ENCODE peak calls at places on chromosomes 11 and 22, in five cellular contexts. One of them, this sample, is unnamed.

GRCh38 chr22:26894766-26895485 is 237.5 kb downstream of the MIAT start:
- DNase-seq in transverse colon: no peak
- DNase-seq in CD8-positive, alpha-beta T cell: no peak
- DNase-seq in GM10248: no peak
- DNase-seq in endothelial cell: no peak
- DNase-seq in this sample: no peak

GRCh38 chr11:65650547-65651338 is 12.0 kb downstream of the RELA start:
- DNase-seq in endothelial cell: no peak
- DNase-seq in CD8-positive, alpha-beta T cell: no peak
- DNase-seq in GM10248: no peak
- DNase-seq in transverse colon: no peak
- DNase-seq in this sample: no peak

GRCh38 chr22:38727123-38727522 is 21.4 kb downstream of the GTPBP1 start:
- DNase-seq in transverse colon: no peak
- DNase-seq in GM10248: no peak
- DNase-seq in endothelial cell: no peak
- DNase-seq in CD8-positive, alpha-beta T cell: no peak
- DNase-seq in this sample: no peak

GRCh38 chr11:63917685-63918523 is 940 bp upstream of the RCOR2 start:
- DNase-seq in endothelial cell: peak; percentile 34
- DNase-seq in transverse colon: peak; percentile 62
- DNase-seq in GM10248: no peak
- DNase-seq in CD8-positive, alpha-beta T cell: peak; percentile 48
- DNase-seq in this sample: no peak

GRCh38 chr22:30891443-30891755 is 77.2 kb downstream of the MORC2 start:
- DNase-seq in transverse colon: peak; percentile 5
- DNase-seq in endothelial cell: no peak
- DNase-seq in CD8-positive, alpha-beta T cell: no peak
- DNase-seq in GM10248: no peak
- DNase-seq in this sample: no peak

GRCh38 chr22:29883045-29883830 is at the start of gene MTMR3:
- DNase-seq in GM10248: peak; percentile 83
- DNase-seq in transverse colon: peak; percentile 98
- DNase-seq in endothelial cell: peak; percentile 99
- DNase-seq in CD8-positive, alpha-beta T cell: peak; percentile 79
- DNase-seq in this sample: peak; percentile 96

GRCh38 chr22:26435327-26436093 is 6.5 kb downstream of the ASPHD2 start:
- DNase-seq in endothelial cell: no peak
- DNase-seq in GM10248: no peak
- DNase-seq in transverse colon: no peak
- DNase-seq in CD8-positive, alpha-beta T cell: no peak
- DNase-seq in this sample: no peak

GRCh38 chr11:113552271-113552670 is 77.1 kb upstream of the DRD2 start:
- DNase-seq in transverse colon: no peak
- DNase-seq in CD8-positive, alpha-beta T cell: no peak
- DNase-seq in GM10248: no peak
- DNase-seq in endothelial cell: no peak
- DNase-seq in this sample: no peak

GRCh38 chr22:17569971-17570511 is 6.7 kb downstream of the SLC25A18 start:
- DNase-seq in endothelial cell: no peak
- DNase-seq in transverse colon: no peak
- DNase-seq in GM10248: no peak
- DNase-seq in CD8-positive, alpha-beta T cell: no peak
- DNase-seq in this sample: no peak

GRCh38 chr11:118532091-118532490 is 1.1 kb downstream of the TMEM25 start:
- DNase-seq in endothelial cell: no peak
- DNase-seq in transverse colon: no peak
- DNase-seq in GM10248: no peak
- DNase-seq in CD8-positive, alpha-beta T cell: no peak
- DNase-seq in this sample: no peak

GRCh38 chr11:11320820-11321219 is 32.2 kb downstream of the CSNK2A3 start:
- DNase-seq in transverse colon: no peak
- DNase-seq in CD8-positive, alpha-beta T cell: no peak
- DNase-seq in GM10248: no peak
- DNase-seq in endothelial cell: no peak
- DNase-seq in this sample: no peak

GRCh38 chr22:34812631-34813030 is 253.3 kb upstream of the ISX start:
- DNase-seq in GM10248: no peak
- DNase-seq in endothelial cell: no peak
- DNase-seq in transverse colon: no peak
- DNase-seq in CD8-positive, alpha-beta T cell: no peak
- DNase-seq in this sample: no peak

GRCh38 chr11:103601230-103601846 is 435.1 kb upstream of the DDI1 start:
- DNase-seq in endothelial cell: peak; percentile 48
- DNase-seq in GM10248: peak; percentile 38
- DNase-seq in CD8-positive, alpha-beta T cell: no peak
- DNase-seq in transverse colon: no peak
- DNase-seq in this sample: peak; percentile 13

GRCh38 chr11:86118201-86118600 is 49.3 kb upstream of the PICALM start:
- DNase-seq in GM10248: no peak
- DNase-seq in CD8-positive, alpha-beta T cell: no peak
- DNase-seq in transverse colon: no peak
- DNase-seq in endothelial cell: no peak
- DNase-seq in this sample: no peak

GRCh38 chr22:20083157-20083890 is 3.3 kb downstream of the DGCR8 start:
- DNase-seq in transverse colon: no peak
- DNase-seq in GM10248: no peak
- DNase-seq in CD8-positive, alpha-beta T cell: no peak
- DNase-seq in endothelial cell: no peak
- DNase-seq in this sample: no peak

GRCh38 chr11:63869171-63869591 is 30.3 kb downstream of the MARK2 start:
- DNase-seq in transverse colon: peak; percentile 76
- DNase-seq in GM10248: no peak
- DNase-seq in CD8-positive, alpha-beta T cell: no peak
- DNase-seq in endothelial cell: no peak
- DNase-seq in this sample: no peak

GRCh38 chr11:2114430-2115241 is 24.6 kb downstream of the IGF2 start:
- DNase-seq in GM10248: no peak
- DNase-seq in transverse colon: no peak
- DNase-seq in endothelial cell: no peak
- DNase-seq in CD8-positive, alpha-beta T cell: peak; percentile 8
- DNase-seq in this sample: no peak

GRCh38 chr11:60762851-60763691 is 6.4 kb downstream of the MS4A15 start:
- DNase-seq in transverse colon: no peak
- DNase-seq in CD8-positive, alpha-beta T cell: no peak
- DNase-seq in GM10248: peak; percentile 66
- DNase-seq in endothelial cell: no peak
- DNase-seq in this sample: no peak

GRCh38 chr11:17601206-17602075 is 54.4 kb downstream of the OTOG start:
- DNase-seq in CD8-positive, alpha-beta T cell: no peak
- DNase-seq in transverse colon: no peak
- DNase-seq in endothelial cell: no peak
- DNase-seq in GM10248: no peak
- DNase-seq in this sample: no peak

GRCh38 chr22:17742528-17742902 is 31.8 kb downstream of the BID start:
- DNase-seq in GM10248: peak; percentile 92
- DNase-seq in CD8-positive, alpha-beta T cell: peak; percentile 67
- DNase-seq in endothelial cell: peak; percentile 85
- DNase-seq in transverse colon: peak; percentile 73
- DNase-seq in this sample: peak; percentile 79

GRCh38 chr22:44702479-44703219 is 645 bp downstream of the PRR5 start:
- DNase-seq in GM10248: no peak
- DNase-seq in endothelial cell: peak; percentile 37
- DNase-seq in transverse colon: no peak
- DNase-seq in CD8-positive, alpha-beta T cell: peak; percentile 44
- DNase-seq in this sample: peak; percentile 56

GRCh38 chr22:46587492-46588278 is 32.5 kb upstream of the GRAMD4 start:
- DNase-seq in transverse colon: peak; percentile 85
- DNase-seq in CD8-positive, alpha-beta T cell: peak; percentile 28
- DNase-seq in GM10248: peak; percentile 85
- DNase-seq in endothelial cell: no peak
- DNase-seq in this sample: no peak

GRCh38 chr11:22192642-22193347 is at the start of gene ANO5:
- DNase-seq in GM10248: peak; percentile 70
- DNase-seq in endothelial cell: peak; percentile 66
- DNase-seq in CD8-positive, alpha-beta T cell: peak; percentile 13
- DNase-seq in transverse colon: peak; percentile 74
- DNase-seq in this sample: peak; percentile 57

GRCh38 chr11:67373916-67374570 is 645 bp upstream of the CLCF1 start:
- DNase-seq in GM10248: peak; percentile 65
- DNase-seq in transverse colon: peak; percentile 83
- DNase-seq in endothelial cell: peak; percentile 85
- DNase-seq in CD8-positive, alpha-beta T cell: peak; percentile 59
- DNase-seq in this sample: peak; percentile 76

GRCh38 chr22:41302016-41302767 is 867 bp downstream of the ZC3H7B start:
- DNase-seq in CD8-positive, alpha-beta T cell: no peak
- DNase-seq in transverse colon: no peak
- DNase-seq in endothelial cell: peak; percentile 53
- DNase-seq in GM10248: peak; percentile 39
- DNase-seq in this sample: peak; percentile 50

GRCh38 chr11:46918087-46918751 is at the start of gene LRP4:
- DNase-seq in endothelial cell: peak; percentile 72
- DNase-seq in transverse colon: peak; percentile 69
- DNase-seq in CD8-positive, alpha-beta T cell: no peak
- DNase-seq in GM10248: peak; percentile 82
- DNase-seq in this sample: peak; percentile 33
- TF ChIP-seq CTCF in endothelial cell: no peak
- TF ChIP-seq CTCF in transverse colon: no peak
- TF ChIP-seq CTCF in CD8-positive, alpha-beta T cell: no peak
- TF ChIP-seq CTCF in GM10248: no peak
- TF ChIP-seq CTCF in this sample: peak; percentile 23

DNA sequence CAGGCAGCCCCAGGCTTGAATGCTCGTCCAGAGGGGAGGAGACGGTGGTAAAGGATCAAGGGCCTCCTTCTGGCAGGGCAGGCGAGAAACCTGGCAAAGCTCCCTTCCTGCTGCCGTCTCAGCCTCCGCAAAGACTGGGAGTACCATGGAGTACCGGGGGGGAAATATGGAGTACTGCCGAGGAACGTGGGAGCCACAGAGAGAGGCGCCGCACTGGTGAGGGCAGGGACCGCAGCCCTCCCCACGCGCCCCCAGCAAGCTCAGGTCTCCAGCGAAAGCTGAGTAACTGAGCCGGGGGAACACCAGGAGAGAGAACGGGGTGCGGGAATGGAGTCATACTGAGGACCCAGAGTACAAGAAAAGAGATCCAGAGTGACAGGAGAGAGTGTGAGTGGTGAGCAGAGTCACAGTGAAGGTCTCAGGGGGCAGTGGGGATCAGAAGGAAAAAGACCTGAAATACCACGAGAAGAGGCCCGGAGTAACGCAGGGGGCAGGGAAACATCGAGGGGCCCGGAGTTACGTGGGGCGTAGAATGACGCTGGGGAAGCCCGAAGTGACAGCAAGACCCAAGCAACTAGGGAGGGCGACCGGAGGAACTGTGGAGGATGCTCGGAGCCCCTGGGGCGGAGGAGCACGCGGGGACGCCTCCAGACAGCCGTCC is 740 bp downstream of the EML3 start:
- DNase-seq in transverse colon: peak; percentile 56
- DNase-seq in GM10248: peak; percentile 66
- DNase-seq in endothelial cell: peak; percentile 21
- DNase-seq in CD8-positive, alpha-beta T cell: peak; percentile 76
- DNase-seq in this sample: no peak
- TF ChIP-seq CTCF in transverse colon: no peak
- TF ChIP-seq CTCF in GM10248: no peak
- TF ChIP-seq CTCF in endothelial cell: no peak
- TF ChIP-seq CTCF in CD8-positive, alpha-beta T cell: no peak
- TF ChIP-seq CTCF in this sample: no peak

GRCh38 chr11:72821920-72822799 is 7.9 kb downstream of the ATG16L2 start:
- DNase-seq in GM10248: peak; percentile 90
- DNase-seq in transverse colon: peak; percentile 92
- DNase-seq in CD8-positive, alpha-beta T cell: peak; percentile 84
- DNase-seq in endothelial cell: peak; percentile 93
- DNase-seq in this sample: peak; percentile 92
- TF ChIP-seq CTCF in GM10248: no peak
- TF ChIP-seq CTCF in transverse colon: peak; percentile 20
- TF ChIP-seq CTCF in CD8-positive, alpha-beta T cell: no peak
- TF ChIP-seq CTCF in endothelial cell: peak; percentile 39
- TF ChIP-seq CTCF in this sample: peak; percentile 46

GRCh38 chr11:125224391-125225015 is 60.0 kb downstream of the PKNOX2 start:
- DNase-seq in GM10248: no peak
- DNase-seq in transverse colon: no peak
- DNase-seq in CD8-positive, alpha-beta T cell: no peak
- DNase-seq in endothelial cell: peak; percentile 63
- DNase-seq in this sample: no peak
- TF ChIP-seq CTCF in GM10248: no peak
- TF ChIP-seq CTCF in transverse colon: no peak
- TF ChIP-seq CTCF in CD8-positive, alpha-beta T cell: no peak
- TF ChIP-seq CTCF in endothelial cell: no peak
- TF ChIP-seq CTCF in this sample: peak; percentile 40

GRCh38 chr11:130531061-130531460 is 82.6 kb downstream of the ADAMTS15 start:
- DNase-seq in CD8-positive, alpha-beta T cell: no peak
- DNase-seq in GM10248: no peak
- DNase-seq in endothelial cell: no peak
- DNase-seq in transverse colon: no peak
- DNase-seq in this sample: no peak
- TF ChIP-seq CTCF in CD8-positive, alpha-beta T cell: no peak
- TF ChIP-seq CTCF in GM10248: no peak
- TF ChIP-seq CTCF in endothelial cell: no peak
- TF ChIP-seq CTCF in transverse colon: no peak
- TF ChIP-seq CTCF in this sample: no peak

GRCh38 chr11:812390-812789 is 2.6 kb downstream of the RPLP2 start:
- DNase-seq in endothelial cell: no peak
- DNase-seq in GM10248: no peak
- DNase-seq in transverse colon: no peak
- DNase-seq in CD8-positive, alpha-beta T cell: no peak
- DNase-seq in this sample: no peak

GRCh38 chr11:813440-814096 is 3.8 kb downstream of the RPLP2 start:
- DNase-seq in GM10248: no peak
- DNase-seq in CD8-positive, alpha-beta T cell: no peak
- DNase-seq in transverse colon: no peak
- DNase-seq in endothelial cell: no peak
- DNase-seq in this sample: no peak

GRCh38 chr11:810040-810567 is 337 bp downstream of the RPLP2 start:
- DNase-seq in transverse colon: no peak
- DNase-seq in endothelial cell: no peak
- DNase-seq in CD8-positive, alpha-beta T cell: no peak
- DNase-seq in GM10248: no peak
- DNase-seq in this sample: no peak

GRCh38 chr11:813037-813436 is 3.3 kb downstream of the RPLP2 start:
- DNase-seq in endothelial cell: no peak
- DNase-seq in GM10248: no peak
- DNase-seq in transverse colon: no peak
- DNase-seq in CD8-positive, alpha-beta T cell: no peak
- DNase-seq in this sample: no peak

DNA sequence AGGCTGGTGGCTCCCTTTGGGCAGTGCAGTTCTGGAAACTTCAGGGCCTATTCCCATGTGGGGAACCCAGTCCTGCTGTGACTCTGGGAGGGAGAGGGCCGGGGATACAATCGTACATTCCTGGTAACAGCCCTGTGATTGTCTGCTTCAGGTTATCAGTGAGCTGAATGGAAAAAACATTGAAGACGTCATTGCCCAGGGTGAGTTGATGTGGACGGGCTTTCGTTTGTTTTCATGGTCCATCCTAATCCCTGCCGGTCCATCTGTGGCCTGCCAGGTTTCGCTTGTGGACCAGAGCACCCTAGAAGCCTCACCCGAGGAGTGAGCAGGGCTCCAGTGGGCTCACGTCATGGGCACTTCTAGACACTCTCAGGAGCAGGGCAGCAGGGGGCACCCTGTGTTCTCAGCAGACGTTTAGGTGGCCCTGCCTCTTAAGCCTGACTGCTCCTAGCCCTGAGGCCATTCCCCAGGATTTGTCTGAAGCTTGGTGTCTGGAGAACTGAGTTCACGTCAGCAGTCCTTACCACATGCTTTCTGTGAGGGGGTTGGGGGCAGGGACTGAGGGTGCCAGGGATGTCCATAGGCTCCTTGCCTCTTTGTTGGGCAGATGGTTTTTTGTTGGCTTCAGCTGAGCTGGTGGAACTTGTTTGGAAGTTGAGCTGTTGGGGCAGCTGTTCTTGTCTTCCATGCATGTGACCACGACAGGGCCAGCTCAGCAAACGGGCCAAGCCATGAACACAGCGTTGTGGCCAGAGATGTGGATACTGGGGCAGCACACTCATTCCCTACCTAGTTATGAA is 1.9 kb downstream of the RPLP2 start:
- DNase-seq in CD8-positive, alpha-beta T cell: no peak
- DNase-seq in endothelial cell: no peak
- DNase-seq in transverse colon: no peak
- DNase-seq in GM10248: no peak
- DNase-seq in this sample: no peak
- TF ChIP-seq CTCF in CD8-positive, alpha-beta T cell: no peak
- TF ChIP-seq CTCF in endothelial cell: no peak
- TF ChIP-seq CTCF in transverse colon: no peak
- TF ChIP-seq CTCF in GM10248: no peak
- TF ChIP-seq CTCF in this sample: no peak